ENCODE peak calls at places on chromosome 14, in ten cellular contexts. J is left lung, W is heart left ventricle, O is colonic mucosa, T is right cardiac atrium, H is tibial artery, A is GM06990, M is lower leg skin, R is left ventricle myocardium inferior, F is bronchial epithelial cell. E is an unnamed sample.

GRCh38 chr14:31326111-31326510 is 94.2 kb downstream of the HEATR5A start:
- DNase-seq in J (no peak), W (no peak), O (no peak), T (no peak), H (no peak), A (no peak), M (no peak), R (no peak), F (peak; percentile 46), E (no peak)

GRCh38 chr14:33655421-33655820 is 295.5 kb downstream of the EGLN3 start:
- DNase-seq in J (no peak), W (no peak), O (no peak), T (no peak), H (no peak), A (no peak), M (no peak), R (no peak), F (peak; percentile 46), E (no peak)

GRCh38 chr14:89618821-89619551 is 202.0 kb upstream of the FOXN3 start:
- DNase-seq in J (peak; percentile 95), W (peak; percentile 72), O (peak; percentile 70), T (peak; percentile 92), H (peak; percentile 58), A (peak; percentile 90), M (peak; percentile 51), R (peak; percentile 73), F (peak; percentile 36), E (no peak)

GRCh38 chr14:68634346-68634745 is 158.5 kb downstream of the ZFP36L1 start:
- DNase-seq in J (no peak), W (no peak), O (peak; percentile 18), T (no peak), H (no peak), A (no peak), M (peak; percentile 11), R (no peak), F (no peak), E (no peak)

GRCh38 chr14:59869381-59870255 is 958 bp downstream of the RTN1 start:
- DNase-seq in J (peak; percentile 78), W (no peak), O (no peak), T (peak; percentile 51), H (no peak), A (peak; percentile 2), M (no peak), R (no peak), F (no peak), E (no peak)

GRCh38 chr14:45810152-45810872 is 557.3 kb upstream of the MIS18BP1 start:
- DNase-seq in J (no peak), W (no peak), O (peak; percentile 19), T (no peak), H (no peak), A (no peak), M (no peak), R (no peak), F (peak; percentile 39), E (no peak)

GRCh38 chr14:35043046-35043445 is 3.0 kb upstream of the FAM177A1 start:
- DNase-seq in J (no peak), W (no peak), O (no peak), T (no peak), H (no peak), A (no peak), M (no peak), R (no peak), F (no peak), E (no peak)

GRCh38 chr14:53949201-53949600 is 7.4 kb downstream of the BMP4 start:
- DNase-seq in J (no peak), W (no peak), O (no peak), T (no peak), H (no peak), A (no peak), M (no peak), R (no peak), F (no peak), E (no peak)

GRCh38 chr14:52089208-52089607 is 20.3 kb upstream of the NID2 start:
- DNase-seq in J (no peak), W (peak; percentile 60), O (no peak), T (no peak), H (no peak), A (no peak), M (no peak), R (no peak), F (no peak), E (no peak)

GRCh38 chr14:74144789-74145188 is 60.0 kb downstream of the LIN52 start:
- DNase-seq in J (no peak), W (no peak), O (no peak), T (no peak), H (no peak), A (no peak), M (no peak), R (no peak), F (no peak), E (no peak)

GRCh38 chr14:74792249-74793039 is 29.3 kb downstream of the YLPM1 start:
- DNase-seq in J (no peak), W (no peak), O (no peak), T (no peak), H (no peak), A (no peak), M (no peak), R (no peak), F (no peak), E (no peak)

GRCh38 chr14:81400852-81401251 is 728 bp upstream of the STON2 start:
- DNase-seq in J (no peak), W (peak; percentile 21), O (peak; percentile 70), T (peak; percentile 74), H (peak; percentile 89), A (no peak), M (peak; percentile 94), R (no peak), F (peak; percentile 95), E (peak; percentile 38)

GRCh38 chr14:65864993-65865392 is 452.5 kb downstream of the FUT8 start:
- DNase-seq in J (no peak), W (no peak), O (no peak), T (no peak), H (no peak), A (no peak), M (no peak), R (no peak), F (no peak), E (no peak)

GRCh38 chr14:90553921-90554336 is 157.1 kb downstream of the CALM1 start:
- DNase-seq in J (no peak), W (no peak), O (no peak), T (peak; percentile 26), H (no peak), A (no peak), M (no peak), R (no peak), F (no peak), E (no peak)

GRCh38 chr14:89237923-89238529 is 179.0 kb downstream of the FOXN3 start:
- DNase-seq in J (no peak), W (no peak), O (no peak), T (no peak), H (no peak), A (no peak), M (no peak), R (no peak), F (peak; percentile 35), E (no peak)

GRCh38 chr14:101877766-101878165 is 86.6 kb upstream of the DYNC1H1 start:
- DNase-seq in J (no peak), W (no peak), O (no peak), T (no peak), H (no peak), A (no peak), M (no peak), R (no peak), F (no peak), E (no peak)
- H3K4me3 ChIP-seq in J (no peak overlapping the region), W (no peak overlapping the region), O (no peak overlapping the region), T (no peak overlapping the region), H (no peak overlapping the region), A (no peak overlapping the region), M (no peak overlapping the region), R (no peak overlapping the region), F (no peak overlapping the region), E (no peak overlapping the region)

GRCh38 chr14:56759094-56759493 is 51.2 kb downstream of the OTX2 start:
- DNase-seq in J (no peak), W (no peak), O (no peak), T (no peak), H (no peak), A (no peak), M (no peak), R (no peak), F (no peak), E (no peak)
- H3K4me3 ChIP-seq in J (no peak overlapping the region), W (no peak overlapping the region), O (no peak overlapping the region), T (no peak overlapping the region), H (no peak overlapping the region), A (no peak overlapping the region), M (no peak overlapping the region), R (no peak overlapping the region), F (no peak overlapping the region), E (no peak overlapping the region)

GRCh38 chr14:61519735-61520134 is 175.6 kb upstream of the HIF1A start:
- DNase-seq in J (no peak), W (no peak), O (no peak), T (no peak), H (no peak), A (no peak), M (no peak), R (no peak), F (no peak), E (no peak)

GRCh38 chr14:61516125-61516740 is 179.1 kb upstream of the HIF1A start:
- DNase-seq in J (no peak), W (no peak), O (no peak), T (no peak), H (no peak), A (no peak), M (no peak), R (no peak), F (peak; percentile 35), E (no peak)

GRCh38 chr14:61519106-61519505 is 176.2 kb upstream of the HIF1A start:
- DNase-seq in J (no peak), W (no peak), O (no peak), T (no peak), H (no peak), A (no peak), M (no peak), R (no peak), F (no peak), E (no peak)

GRCh38 chr14:61516957-61517356 is 178.4 kb upstream of the HIF1A start:
- DNase-seq in J (no peak), W (no peak), O (no peak), T (no peak), H (no peak), A (no peak), M (no peak), R (no peak), F (no peak), E (no peak)

GRCh38 chr14:61517861-61518802 is 177.2 kb upstream of the HIF1A start:
- DNase-seq in J (no peak), W (peak; percentile 27), O (peak; percentile 75), T (peak; percentile 47), H (no peak), A (no peak), M (no peak), R (no peak), F (no peak), E (no peak)
- H3K4me3 ChIP-seq in J (no peak overlapping the region), W (no peak overlapping the region), O (no peak overlapping the region), T (no peak overlapping the region), H (no peak overlapping the region), A (no peak overlapping the region), M (no peak overlapping the region), R (no peak overlapping the region), F (no peak overlapping the region), E (no peak overlapping the region)

DNA sequence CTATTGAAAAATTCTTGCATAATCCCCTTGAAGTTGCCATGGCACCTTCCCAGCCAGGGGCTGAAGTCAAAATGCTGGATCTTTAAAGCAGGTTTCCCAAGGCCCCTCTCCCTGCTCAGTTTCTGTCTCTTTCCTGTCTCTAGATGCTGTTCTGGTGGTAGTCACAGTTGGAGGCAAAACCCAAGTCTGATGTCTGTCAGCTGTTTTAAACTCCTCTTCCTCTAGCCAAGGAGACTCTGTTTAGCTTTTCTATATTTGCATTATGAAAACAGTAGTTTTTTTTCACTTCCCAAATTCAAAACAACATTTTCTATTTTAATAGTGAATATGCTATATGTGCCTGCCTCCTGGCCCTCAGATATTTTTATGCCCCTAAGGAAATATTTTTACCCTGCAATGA is 129.6 kb downstream of the SMOC1 start:
- DNase-seq in J (no peak), W (no peak), O (no peak), T (no peak), H (no peak), A (no peak), M (no peak), R (no peak), F (no peak), E (no peak)
- H3K4me3 ChIP-seq in J (no peak overlapping the region), W (no peak overlapping the region), O (no peak overlapping the region), T (no peak overlapping the region), H (no peak overlapping the region), A (no peak overlapping the region), M (no peak overlapping the region), R (no peak overlapping the region), F (no peak overlapping the region), E (no peak overlapping the region)

E was measured in thoracic aorta.